ENCODE peak calls at places on chromosomes 5 and 9, in seven cellular contexts. G is glomerular endothelial cell; X is A172; M is choroid plexus epithelial cell; S is substantia nigra; N is stimulated activated CD4-positive, alpha-beta T cell treated with anti-CD3 and anti-CD28 coated beads, Interleukin-1b, Interleukin-23, amount 100 ng/mL, for 24 hours; Q is colonic mucosa. Z is an unnamed sample.
A peak's percentile ranks its signal among the peaks of the same experiment; 100 is the strongest.

GRCh38 chr9:104779946-104780539 is 16.1 kb downstream of the NIPSNAP3B start:
- DNase-seq in Q (no peak), M (no peak), G (no peak), X (no peak), S (no peak), N (no peak), Z (no peak)

GRCh38 chr9:79962836-79963235 is 391.1 kb downstream of the TLE4 start:
- DNase-seq in S (no peak), M (peak; percentile 22), Q (no peak), X (no peak), G (no peak), N (no peak), Z (no peak)

GRCh38 chr9:99109522-99109921 is 4.6 kb downstream of the TGFBR1 start:
- DNase-seq in X (peak; percentile 20), Q (no peak), M (peak; percentile 84), S (no peak), G (no peak), N (no peak), Z (no peak)

GRCh38 chr5:142182840-142183239 is 74.3 kb downstream of the NDFIP1 start:
- DNase-seq in Q (no peak), G (no peak), N (no peak), S (no peak), X (no peak), M (no peak), Z (no peak)

GRCh38 chr9:97283768-97284167 is 23.7 kb upstream of the CCDC180 start:
- DNase-seq in Q (no peak), G (no peak), S (no peak), M (no peak), N (no peak), X (no peak), Z (no peak)

GRCh38 chr5:59342181-59342580 is 551.3 kb downstream of the PDE4D start:
- DNase-seq in Q (no peak), G (no peak), M (peak; percentile 64), X (no peak), S (no peak), N (no peak), Z (no peak)

GRCh38 chr5:20617876-20618275 is 629.9 kb upstream of the CDH18 start:
- DNase-seq in S (no peak), Q (no peak), N (no peak), X (no peak), G (no peak), M (no peak), Z (no peak)

GRCh38 chr9:138061631-138062030 is 184.0 kb downstream of the CACNA1B start:
- DNase-seq in M (no peak), S (no peak), Q (no peak), G (no peak), X (no peak), N (no peak), Z (no peak)

GRCh38 chr5:141694479-141694878 is 12.4 kb upstream of the ARAP3 start:
- DNase-seq in X (no peak), Q (no peak), G (no peak), S (no peak), M (no peak), N (no peak), Z (no peak)

GRCh38 chr5:35159370-35159742 is 70.9 kb downstream of the PRLR start:
- DNase-seq in G (no peak), S (no peak), Q (no peak), M (peak; percentile 62), X (no peak), N (no peak), Z (no peak)

GRCh38 chr5:83562207-83562606 is 90.7 kb downstream of the VCAN start:
- DNase-seq in M (peak; percentile 39), X (no peak), N (no peak), G (no peak), S (no peak), Q (no peak), Z (no peak)

GRCh38 chr5:134541736-134542376 is 16.4 kb downstream of the JADE2 start:
- DNase-seq in G (no peak), Q (peak; percentile 34), S (no peak), X (peak; percentile 23), N (no peak), M (peak; percentile 60), Z (no peak)

GRCh38 chr5:96699186-96699820 is 37.1 kb downstream of the CAST start:
- DNase-seq in X (peak; percentile 38), M (no peak), Q (no peak), G (no peak), S (no peak), N (no peak), Z (no peak)

GRCh38 chr5:59587489-59588337 is 305.8 kb downstream of the PDE4D start:
- DNase-seq in M (peak; percentile 88), N (no peak), Q (peak; percentile 85), G (no peak), X (peak; percentile 78), S (peak; percentile 85), Z (peak; percentile 38)

GRCh38 chr9:114315723-114316363 is 7.1 kb upstream of the ORM1 start:
- DNase-seq in X (no peak), Q (peak; percentile 4), N (no peak), M (no peak), S (no peak), G (no peak), Z (no peak)

GRCh38 chr5:16508730-16509531 is 43.3 kb upstream of the ZNF622 start:
- DNase-seq in N (no peak), S (no peak), G (no peak), Q (peak; percentile 85), M (no peak), X (peak; percentile 85), Z (peak; percentile 61)

GRCh38 chr5:102971693-102972293 is 148.1 kb downstream of the GIN1 start:
- DNase-seq in N (no peak), Q (no peak), S (no peak), M (peak; percentile 76), X (peak; percentile 52), G (peak; percentile 27), Z (no peak)

GRCh38 chr9:92138157-92138959 is 23.1 kb upstream of the SPTLC1 start:
- DNase-seq in X (peak; percentile 59), G (no peak), N (peak; percentile 60), S (peak; percentile 54), M (peak; percentile 69), Q (peak; percentile 55), Z (peak; percentile 79)

GRCh38 chr5:31449175-31449574 is 82.7 kb downstream of the DROSHA start:
- DNase-seq in M (peak; percentile 41), X (peak; percentile 29), G (no peak), Q (no peak), N (no peak), S (no peak), Z (no peak)

GRCh38 chr5:148248894-148249293 is 10.6 kb downstream of the MARCOL start:
- DNase-seq in G (no peak), M (no peak), X (peak; percentile 16), N (no peak), Q (no peak), S (no peak), Z (no peak)

GRCh38 chr5:154406231-154406630 is 39.6 kb upstream of the SAP30L start:
- DNase-seq in S (no peak), G (no peak), M (no peak), X (peak; percentile 89), Q (no peak), N (no peak), Z (peak; percentile 92)

GRCh38 chr9:114696814-114697544 is 15.0 kb upstream of the TEX48 start:
- DNase-seq in X (peak; percentile 31), S (no peak), N (peak; percentile 35), Q (no peak), G (no peak), M (peak; percentile 34), Z (peak; percentile 58)

GRCh38 chr5:113233606-113234005 is 201.2 kb downstream of the TSSK1B start:
- DNase-seq in G (no peak), S (no peak), Q (no peak), M (no peak), X (no peak), N (no peak), Z (no peak)

GRCh38 chr5:54610197-54610898 is 92.8 kb downstream of the SNX18 start:
- DNase-seq in S (no peak), N (no peak), G (peak; percentile 18), X (peak; percentile 37), M (peak; percentile 29), Q (no peak), Z (no peak)

GRCh38 chr5:29218138-29218537 is 1975.3 kb upstream of the CDH6 start:
- DNase-seq in N (no peak), X (no peak), G (no peak), Q (no peak), S (no peak), M (no peak), Z (no peak)

GRCh38 chr9:132516911-132517310 is 65.5 kb upstream of the BARHL1 start:
- DNase-seq in X (no peak), S (no peak), G (no peak), Q (no peak), N (no peak), M (no peak), Z (peak; percentile 48)

GRCh38 chr9:101626295-101626694 is 31.5 kb upstream of the PPP3R2 start:
- DNase-seq in G (no peak), Q (no peak), M (no peak), X (no peak), S (no peak), N (no peak), Z (peak; percentile 76)

GRCh38 chr5:75498208-75498777 is 13.1 kb downstream of the CERT1 start:
- DNase-seq in N (no peak), Q (no peak), X (no peak), S (no peak), G (no peak), M (no peak), Z (no peak)

GRCh38 chr5:4082966-4083564 is 487.4 kb downstream of the IRX1 start:
- DNase-seq in M (no peak), G (no peak), Q (no peak), N (no peak), S (no peak), X (no peak), Z (no peak)

GRCh38 chr5:92998456-92998855 is 582.6 kb downstream of the NR2F1-AS1 start:
- DNase-seq in G (no peak), S (no peak), Q (no peak), X (no peak), N (no peak), M (peak; percentile 38), Z (no peak)

GRCh38 chr5:176778921-176779465 is 31.4 kb upstream of the UNC5A start:
- DNase-seq in X (no peak), S (no peak), M (no peak), Q (no peak), N (no peak), G (no peak), Z (no peak)

GRCh38 chr9:108291586-108291932 is 564.2 kb downstream of the ACTL7B start:
- DNase-seq in S (no peak), M (no peak), G (no peak), N (no peak), Q (no peak), X (no peak), Z (no peak)

GRCh38 chr9:111559000-111559610 is 34.1 kb downstream of the ZNF483 start:
- DNase-seq in N (no peak), X (no peak), Q (no peak), M (peak; percentile 46), G (no peak), S (no peak), Z (peak; percentile 69)

GRCh38 chr5:125722550-125722949 is 700.7 kb upstream of the GRAMD2B start:
- DNase-seq in G (no peak), N (no peak), M (peak; percentile 23), S (no peak), Q (no peak), X (no peak), Z (no peak)

GRCh38 chr9:129334744-129335080 is 156.7 kb upstream of the IER5L start:
- DNase-seq in X (no peak), Q (no peak), G (no peak), M (no peak), S (no peak), N (no peak), Z (no peak)

Z was measured in Daoy.